ENCODE peak calls at places on chromosomes 2 and 18, in five cellular contexts. A is psoas muscle, P is IMR-90, L is sigmoid colon, K is WERI-Rb-1. V is an unnamed sample.

GRCh38 chr2:1556776-1557466 is 143.7 kb downstream of the TPO start:
- DNase-seq in A (peak), P (peak), L (no peak), K (no peak), V (no peak)

GRCh38 chr18:75139226-75139911 is 69.6 kb downstream of the PTGR3 start:
- DNase-seq in A (no peak), P (no peak), L (no peak), K (peak), V (peak)

GRCh38 chr2:172473167-172473566 is 45.8 kb downstream of the ITGA6 start:
- DNase-seq in A (no peak), P (no peak), L (no peak), K (no peak), V (no peak)

GRCh38 chr2:226220511-226220910 is 579.1 kb downstream of the IRS1 start:
- DNase-seq in A (no peak), P (peak), L (no peak), K (no peak), V (no peak)

GRCh38 chr2:57080035-57080434 is 896.2 kb downstream of the CCDC85A start:
- DNase-seq in A (no peak), P (no peak), L (no peak), K (no peak), V (no peak)

GRCh38 chr2:203404996-203405395 is 76.8 kb downstream of the ABI2 start:
- DNase-seq in A (no peak), P (peak), L (no peak), K (no peak), V (no peak)

GRCh38 chr18:34626404-34627137 is 83.5 kb upstream of the DTNA start:
- DNase-seq in A (no peak), P (peak), L (no peak), K (no peak), V (no peak)

GRCh38 chr2:235447210-235447609 is 46.6 kb upstream of the AGAP1 start:
- DNase-seq in A (no peak), P (peak), L (no peak), K (no peak), V (no peak)

GRCh38 chr2:101474752-101475384 is at the start of gene RFX8:
- DNase-seq in A (peak), P (peak), L (no peak), K (no peak), V (no peak)

GRCh38 chr18:22149710-22150109 is 19.7 kb upstream of the GATA6 start:
- DNase-seq in A (no peak), P (no peak), L (no peak), K (no peak), V (no peak)

GRCh38 chr2:134712334-134712733 is 6.5 kb downstream of the TMEM163 start:
- DNase-seq in A (no peak), P (no peak), L (no peak), K (no peak), V (no peak)

GRCh38 chr2:215396595-215397313 is 39.1 kb downstream of the FN1 start:
- DNase-seq in A (no peak), P (peak), L (no peak), K (no peak), V (no peak)

GRCh38 chr2:135951071-135951583 is 34.3 kb downstream of the DARS1 start:
- DNase-seq in A (no peak), P (no peak), L (no peak), K (no peak), V (no peak)

DNA sequence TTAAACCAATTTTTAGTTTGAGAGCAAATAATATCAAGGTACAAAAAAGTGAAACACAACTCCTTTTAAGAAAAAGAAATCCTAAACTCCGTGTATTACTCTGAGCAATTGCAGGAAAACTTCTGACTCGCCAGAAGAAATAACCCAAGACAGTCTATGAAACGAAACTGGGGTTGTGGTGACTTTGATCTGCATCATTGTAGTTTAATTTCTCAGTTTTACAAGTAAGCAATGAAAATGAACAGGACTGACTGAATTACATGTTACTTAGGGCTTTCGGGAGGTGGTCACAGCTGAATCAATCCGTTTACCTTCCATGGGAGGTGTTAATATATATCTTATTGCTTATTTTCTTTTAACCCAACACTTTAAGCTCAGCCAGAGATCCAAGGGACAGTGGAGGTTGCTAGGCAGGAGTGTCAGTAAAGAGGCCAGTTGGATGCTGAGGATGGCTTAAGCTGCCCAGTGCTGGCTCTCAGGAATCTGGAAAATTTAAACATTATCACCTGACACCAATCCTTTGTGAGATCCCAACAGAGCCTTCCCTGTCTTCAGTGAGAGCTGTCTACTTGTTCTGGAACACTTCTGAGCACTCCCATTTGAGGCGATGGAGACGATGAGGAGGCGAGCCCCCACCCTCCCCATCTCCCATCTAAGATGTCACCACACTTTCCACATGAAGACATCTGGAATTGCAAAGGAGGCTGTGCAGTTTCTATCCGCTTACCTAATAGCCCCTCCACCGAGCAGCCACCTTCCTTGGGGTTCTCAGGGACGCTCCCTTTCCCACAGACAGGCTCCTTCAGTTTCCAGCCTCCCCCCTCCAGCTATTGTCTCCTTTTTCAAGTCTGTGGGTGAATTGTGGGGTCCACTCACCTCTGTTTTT is 3.6 kb upstream of the RAB31 start:
- DNase-seq in A (no peak), P (peak), L (peak), K (no peak), V (no peak)
- H3K27ac ChIP-seq in A (no peak), P (no peak), L (no peak), K (no peak), V (no peak)

GRCh38 chr18:45772081-45772480 is 48.1 kb downstream of the SLC14A1 start:
- DNase-seq in A (no peak), P (no peak), L (no peak), K (peak), V (no peak)

GRCh38 chr18:45777393-45777792 is 48.1 kb upstream of the SIGLEC15 start:
- DNase-seq in A (no peak), P (peak), L (no peak), K (no peak), V (no peak)

GRCh38 chr18:45775241-45775676 is 50.2 kb upstream of the SIGLEC15 start:
- DNase-seq in A (peak), P (peak), L (peak), K (no peak), V (peak)

GRCh38 chr18:45774065-45774521 is 50.1 kb downstream of the SLC14A1 start:
- DNase-seq in A (no peak), P (peak), L (no peak), K (no peak), V (no peak)

DNA sequence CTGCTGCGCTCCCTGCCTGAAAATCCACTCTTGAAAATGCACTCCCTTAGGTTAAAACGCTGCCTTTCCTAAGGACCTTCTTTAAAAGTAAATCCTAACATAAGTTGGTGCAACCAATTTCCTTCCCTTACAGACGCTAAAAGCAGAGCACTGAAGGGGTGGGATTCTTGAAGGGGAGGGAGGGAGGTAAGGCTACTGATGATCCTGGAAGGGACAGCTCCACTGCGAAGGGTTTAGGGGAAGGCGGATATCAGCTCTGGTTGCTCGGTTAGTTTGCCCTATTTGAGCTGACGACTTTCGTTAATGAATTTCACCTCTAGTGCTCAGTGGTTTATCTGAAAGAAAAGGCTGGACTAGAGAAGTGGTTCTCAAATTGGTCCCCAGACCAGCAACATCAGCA is 49.7 kb upstream of the SIGLEC15 start:
- DNase-seq in A (no peak), P (no peak), L (no peak), K (no peak), V (no peak)
- H3K4me3 ChIP-seq in A (peak), P (peak), L (peak), K (no peak), V (peak)

GRCh38 chr18:13500891-13501887 is 225.2 kb downstream of the FAM210A start:
- DNase-seq in A (peak), P (peak), L (peak), K (no peak), V (no peak)
- H3K27ac ChIP-seq in A (peak), P (no peak), L (peak), K (no peak), V (peak)

GRCh38 chr18:32730068-32730467 is 42.8 kb downstream of the KLHL14 start:
- DNase-seq in A (no peak), P (no peak), L (no peak), K (no peak), V (no peak)

GRCh38 chr18:32732165-32732564 is 40.7 kb downstream of the KLHL14 start:
- DNase-seq in A (no peak), P (no peak), L (no peak), K (no peak), V (no peak)

GRCh38 chr18:32735781-32736180 is 37.0 kb downstream of the KLHL14 start:
- DNase-seq in A (no peak), P (peak), L (no peak), K (no peak), V (no peak)

GRCh38 chr18:32734442-32734841 is 38.4 kb downstream of the KLHL14 start:
- DNase-seq in A (no peak), P (no peak), L (no peak), K (no peak), V (no peak)

DNA sequence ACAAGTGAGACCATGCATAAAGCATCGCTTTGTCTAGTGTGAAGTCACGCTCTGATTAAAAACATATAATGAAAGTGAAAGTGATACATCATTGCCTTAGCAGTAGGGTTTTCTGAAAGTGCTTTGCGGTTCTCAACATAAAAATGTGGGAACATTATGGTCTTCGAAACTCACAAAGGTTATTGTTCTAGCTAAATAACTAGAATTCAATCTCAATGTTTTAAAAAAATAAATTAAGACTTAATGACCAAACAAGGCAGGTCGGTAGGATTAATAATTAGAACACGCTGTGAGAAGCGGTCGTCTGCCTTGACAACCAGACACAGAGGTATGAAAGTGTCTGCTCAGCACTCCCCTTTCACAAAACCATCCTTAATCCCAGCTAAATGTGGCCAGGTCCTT is 42.2 kb downstream of the KLHL14 start:
- DNase-seq in A (no peak), P (no peak), L (no peak), K (no peak), V (no peak)
- H3K4me3 ChIP-seq in A (peak), P (no peak), L (peak), K (no peak), V (peak)

GRCh38 chr2:143336719-143337210 is 207.5 kb downstream of the ARHGAP15 start:
- DNase-seq in A (no peak), P (no peak), L (no peak), K (no peak), V (no peak)
- H3K27ac ChIP-seq in A (no peak), P (no peak), L (no peak), K (no peak), V (no peak)

GRCh38 chr2:144453039-144453336 is 66.9 kb downstream of the ZEB2 start:
- DNase-seq in A (no peak), P (peak), L (no peak), K (peak), V (no peak)
- H3K4me3 ChIP-seq in A (peak), P (no peak), L (no peak), K (peak), V (peak)

V was measured in coronary artery.